ENCODE peak calls at places on chromosomes 13 and 19, in six cellular contexts. One of them, this sample, is unnamed.

GRCh38 chr19:343941-344624 is 513 bp downstream of the MIER2 start:
- DNase-seq in HS-5: no peak
- DNase-seq in left colon: peak
- DNase-seq in NCI-H748 treated with DMSO at 0.1 percent for 48 hours: no peak
- DNase-seq in T1000: peak
- DNase-seq in NCI-H446 treated with DMSO at 0.1 percent for 48 hours: no peak
- DNase-seq in this sample: peak

GRCh38 chr19:33683881-33684549 is 62.3 kb downstream of the CHST8 start:
- DNase-seq in T1000: no peak
- DNase-seq in HS-5: no peak
- DNase-seq in NCI-H446 treated with DMSO at 0.1 percent for 48 hours: no peak
- DNase-seq in left colon: peak
- DNase-seq in NCI-H748 treated with DMSO at 0.1 percent for 48 hours: no peak
- DNase-seq in this sample: no peak

GRCh38 chr13:113901231-113901630 is 37.4 kb upstream of the GAS6 start:
- DNase-seq in NCI-H748 treated with DMSO at 0.1 percent for 48 hours: no peak
- DNase-seq in HS-5: no peak
- DNase-seq in NCI-H446 treated with DMSO at 0.1 percent for 48 hours: no peak
- DNase-seq in T1000: no peak
- DNase-seq in left colon: no peak
- DNase-seq in this sample: no peak

GRCh38 chr19:46579286-46579944 is 21.7 kb upstream of the CALM3 start:
- DNase-seq in NCI-H748 treated with DMSO at 0.1 percent for 48 hours: no peak
- DNase-seq in T1000: no peak
- DNase-seq in HS-5: no peak
- DNase-seq in NCI-H446 treated with DMSO at 0.1 percent for 48 hours: no peak
- DNase-seq in left colon: no peak
- DNase-seq in this sample: peak

GRCh38 chr19:16608290-16608704 is 19.7 kb downstream of the MED26 start:
- DNase-seq in left colon: no peak
- DNase-seq in HS-5: peak
- DNase-seq in NCI-H446 treated with DMSO at 0.1 percent for 48 hours: no peak
- DNase-seq in NCI-H748 treated with DMSO at 0.1 percent for 48 hours: no peak
- DNase-seq in T1000: no peak
- DNase-seq in this sample: peak

GRCh38 chr19:33808399-33808798 is 11.7 kb downstream of the KCTD15 start:
- DNase-seq in NCI-H446 treated with DMSO at 0.1 percent for 48 hours: no peak
- DNase-seq in HS-5: no peak
- DNase-seq in T1000: no peak
- DNase-seq in left colon: no peak
- DNase-seq in NCI-H748 treated with DMSO at 0.1 percent for 48 hours: no peak
- DNase-seq in this sample: no peak

GRCh38 chr13:54511356-54511755 is 1482.7 kb downstream of the OLFM4 start:
- DNase-seq in T1000: no peak
- DNase-seq in left colon: no peak
- DNase-seq in HS-5: no peak
- DNase-seq in NCI-H446 treated with DMSO at 0.1 percent for 48 hours: no peak
- DNase-seq in NCI-H748 treated with DMSO at 0.1 percent for 48 hours: no peak
- DNase-seq in this sample: no peak

GRCh38 chr19:46717716-46718143 is 816 bp upstream of the PRKD2 start:
- DNase-seq in NCI-H446 treated with DMSO at 0.1 percent for 48 hours: no peak
- DNase-seq in HS-5: no peak
- DNase-seq in T1000: no peak
- DNase-seq in left colon: no peak
- DNase-seq in NCI-H748 treated with DMSO at 0.1 percent for 48 hours: no peak
- DNase-seq in this sample: peak

GRCh38 chr19:51086153-51086850 is 3.6 kb upstream of the KLK14 start:
- DNase-seq in NCI-H446 treated with DMSO at 0.1 percent for 48 hours: no peak
- DNase-seq in NCI-H748 treated with DMSO at 0.1 percent for 48 hours: no peak
- DNase-seq in HS-5: no peak
- DNase-seq in left colon: no peak
- DNase-seq in T1000: no peak
- DNase-seq in this sample: no peak

GRCh38 chr13:46134961-46135522 is 30.2 kb upstream of the CPB2 start:
- DNase-seq in NCI-H748 treated with DMSO at 0.1 percent for 48 hours: peak
- DNase-seq in T1000: no peak
- DNase-seq in NCI-H446 treated with DMSO at 0.1 percent for 48 hours: no peak
- DNase-seq in HS-5: no peak
- DNase-seq in left colon: no peak
- DNase-seq in this sample: no peak

GRCh38 chr13:43041368-43041921 is 18.1 kb downstream of the DNAJC15 start:
- DNase-seq in NCI-H446 treated with DMSO at 0.1 percent for 48 hours: no peak
- DNase-seq in T1000: no peak
- DNase-seq in NCI-H748 treated with DMSO at 0.1 percent for 48 hours: no peak
- DNase-seq in HS-5: no peak
- DNase-seq in left colon: no peak
- DNase-seq in this sample: no peak